ENCODE peak calls at places on chromosomes 13 and 19, in eight cellular contexts. W, Z, L, G, X, U, Y and P are unnamed samples.

GRCh38 chr13:19927117-19927734 is 31.3 kb upstream of the ZMYM2 start:
- DNase-seq in W (no peak), Z (no peak), L (no peak), G (no peak), X (no peak), U (no peak), Y (no peak), P (no peak)

GRCh38 chr19:1421218-1421957 is 14.0 kb downstream of the DAZAP1 start:
- DNase-seq in W (no peak), Z (peak), L (no peak), G (no peak), X (no peak), U (no peak), Y (no peak), P (no peak)

GRCh38 chr13:99326012-99326411 is 18.8 kb upstream of the GPR183 start:
- DNase-seq in W (no peak), Z (no peak), L (no peak), G (no peak), X (no peak), U (no peak), Y (no peak), P (no peak)

GRCh38 chr13:41502676-41503075 is 45.3 kb downstream of the RGCC start:
- DNase-seq in W (no peak), Z (no peak), L (peak), G (no peak), X (no peak), U (no peak), Y (no peak), P (no peak)

GRCh38 chr19:1618157-1619093 is 13.2 kb upstream of the UQCR11 start:
- DNase-seq in W (no peak), Z (peak), L (peak), G (peak), X (no peak), U (no peak), Y (peak), P (peak)

GRCh38 chr13:29362849-29363604 is 232.5 kb downstream of the SLC7A1 start:
- DNase-seq in W (no peak), Z (no peak), L (peak), G (peak), X (no peak), U (no peak), Y (peak), P (peak)

GRCh38 chr19:55390461-55390880 is 4.7 kb downstream of the RPL28 start:
- DNase-seq in W (no peak), Z (no peak), L (no peak), G (no peak), X (no peak), U (no peak), Y (no peak), P (no peak)

GRCh38 chr13:36766295-36766694 is 52.7 kb upstream of the RFXAP start:
- DNase-seq in W (no peak), Z (no peak), L (no peak), G (no peak), X (no peak), U (no peak), Y (no peak), P (no peak)

GRCh38 chr13:21012211-21012610 is 49.2 kb downstream of the LATS2 start:
- DNase-seq in W (no peak), Z (no peak), L (no peak), G (no peak), X (no peak), U (no peak), Y (no peak), P (no peak)

GRCh38 chr19:38684078-38684861 is 36.8 kb downstream of the ACTN4 start:
- DNase-seq in W (peak), Z (no peak), L (peak), G (no peak), X (no peak), U (peak), Y (peak), P (no peak)
- TF ChIP-seq POLR2AphosphoS5 in W (no peak), Z (no peak), L (no peak), G (no peak), X (peak), U (peak), Y (peak), P (no peak)

DNA sequence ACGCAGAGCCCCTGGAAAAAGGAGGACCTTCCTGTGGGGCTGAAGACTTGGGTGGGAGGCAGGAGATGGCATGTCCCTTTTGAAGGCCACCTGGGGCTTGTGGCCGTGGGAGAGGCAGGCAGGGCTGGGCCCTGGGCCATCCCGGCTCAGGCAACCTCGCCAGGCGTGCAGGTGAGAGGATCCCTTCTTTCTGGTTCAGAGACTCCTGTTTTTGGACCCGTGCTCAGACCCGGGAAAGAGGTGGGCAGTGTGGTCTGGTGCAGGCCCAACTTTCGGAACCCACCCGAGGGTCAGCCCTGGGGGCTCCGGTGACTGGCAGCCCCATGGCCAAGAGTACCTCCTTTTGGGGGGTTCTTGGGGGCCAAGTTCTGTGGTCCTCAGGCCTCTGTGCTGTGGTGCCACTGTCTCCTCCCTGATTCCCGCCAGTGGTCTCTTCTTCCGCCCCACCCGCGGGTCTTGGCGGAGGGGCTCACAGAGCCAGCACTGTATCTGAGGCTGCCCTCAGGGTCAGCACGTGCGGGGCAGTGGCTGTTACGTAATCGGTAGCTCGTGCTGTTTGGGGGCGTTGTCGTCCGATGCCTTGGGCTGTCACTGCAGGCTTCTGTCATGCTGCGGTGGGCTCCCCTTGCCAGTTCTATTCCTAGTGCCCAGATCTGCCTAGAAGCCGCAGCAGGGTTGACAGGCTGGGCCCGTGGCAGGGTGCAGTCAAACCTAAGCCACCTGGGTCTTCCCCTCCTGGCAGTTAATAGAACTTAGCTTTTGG is 42.7 kb downstream of the KDM4B start:
- DNase-seq in W (no peak), Z (peak), L (no peak), G (no peak), X (no peak), U (no peak), Y (no peak), P (no peak)
- TF ChIP-seq POLR2A in W (no peak), Z (no peak), L (no peak), G (no peak), X (no peak), U (no peak), Y (no peak), P (no peak)

GRCh38 chr19:4976412-4977298 is 7.7 kb downstream of the KDM4B start:
- DNase-seq in W (peak), Z (peak), L (peak), G (peak), X (peak), U (peak), Y (peak), P (no peak)

GRCh38 chr19:4974855-4975469 is 6.0 kb downstream of the KDM4B start:
- DNase-seq in W (no peak), Z (no peak), L (no peak), G (no peak), X (no peak), U (no peak), Y (no peak), P (no peak)

GRCh38 chr19:4980087-4980486 is 11.2 kb downstream of the KDM4B start:
- DNase-seq in W (no peak), Z (no peak), L (no peak), G (no peak), X (no peak), U (no peak), Y (no peak), P (no peak)

GRCh38 chr19:4979211-4979807 is 10.4 kb downstream of the KDM4B start:
- DNase-seq in W (no peak), Z (no peak), L (no peak), G (no peak), X (no peak), U (no peak), Y (no peak), P (no peak)

GRCh38 chr19:4977299-4978174 is 8.6 kb downstream of the KDM4B start:
- DNase-seq in W (no peak), Z (peak), L (peak), G (no peak), X (no peak), U (peak), Y (peak), P (no peak)
- TF ChIP-seq POLR2AphosphoS5 in W (peak), Z (no peak), L (no peak), G (no peak), X (no peak), U (no peak), Y (peak), P (no peak)

GRCh38 chr19:52139291-52140076 is at the start of gene ZNF616:
- DNase-seq in W (peak), Z (peak), L (peak), G (peak), X (peak), U (peak), Y (peak), P (peak)
- TF ChIP-seq POLR2A in W (peak), Z (peak), L (peak), G (peak), X (peak), U (no peak), Y (no peak), P (peak)

DNA sequence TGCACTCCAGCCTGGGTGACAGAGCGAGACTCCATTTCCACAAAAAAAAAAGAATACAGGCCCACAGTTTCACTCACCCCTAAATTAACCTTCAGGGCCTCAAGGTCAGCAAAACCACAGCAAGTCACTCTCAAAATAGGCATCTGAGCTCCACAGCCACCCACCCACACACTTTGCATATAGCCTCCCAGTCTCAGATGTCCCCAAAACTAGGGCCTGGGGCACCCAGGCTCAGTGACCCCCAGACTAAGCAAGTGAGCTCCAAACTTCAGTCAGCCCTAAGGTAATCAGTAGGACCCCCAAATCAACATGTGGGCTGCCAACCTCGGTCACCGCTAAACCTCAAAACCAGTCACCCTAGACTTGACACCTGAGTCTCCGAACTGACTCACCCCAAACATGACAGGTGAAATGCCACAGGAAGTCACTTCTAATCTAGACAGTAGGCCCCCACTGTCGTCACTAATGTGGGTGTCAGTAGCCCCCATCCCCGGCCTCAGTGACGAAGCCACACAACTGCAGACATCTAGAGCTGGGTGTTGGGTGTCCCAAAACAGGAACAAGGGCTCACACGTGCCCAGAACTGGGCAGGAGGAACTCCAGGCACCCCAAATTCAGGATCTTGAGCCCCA is 13.9 kb downstream of the RABAC1 start:
- DNase-seq in W (peak), Z (no peak), L (peak), G (no peak), X (no peak), U (no peak), Y (peak), P (peak)
- TF ChIP-seq POLR2AphosphoS5 in W (no peak), Z (no peak), L (no peak), G (no peak), X (no peak), U (no peak), Y (no peak), P (peak)

GRCh38 chr19:4362038-4362828 is 18.9 kb downstream of the MPND start:
- DNase-seq in W (no peak), Z (peak), L (no peak), G (peak), X (no peak), U (no peak), Y (no peak), P (no peak)
- TF ChIP-seq POLR2A in W (no peak), Z (no peak), L (no peak), G (no peak), X (no peak), U (no peak), Y (no peak), P (no peak)

GRCh38 chr13:39451301-39451700 is 151.7 kb downstream of the LHFPL6 start:
- DNase-seq in W (no peak), Z (no peak), L (no peak), G (no peak), X (no peak), U (no peak), Y (no peak), P (no peak)
- TF ChIP-seq POLR2AphosphoS5 in W (no peak), Z (no peak), L (no peak), G (no peak), X (no peak), U (no peak), Y (no peak), P (no peak)

GRCh38 chr19:47539747-47540311 is 25.0 kb upstream of the NAPA start:
- DNase-seq in W (no peak), Z (no peak), L (no peak), G (no peak), X (no peak), U (no peak), Y (no peak), P (no peak)

GRCh38 chr19:47540748-47541147 is 25.9 kb upstream of the NAPA start:
- DNase-seq in W (no peak), Z (no peak), L (no peak), G (no peak), X (no peak), U (no peak), Y (no peak), P (no peak)

GRCh38 chr19:47544075-47544474 is 28.9 kb downstream of the ZNF541 start:
- DNase-seq in W (no peak), Z (peak), L (no peak), G (no peak), X (no peak), U (no peak), Y (no peak), P (no peak)

GRCh38 chr19:47542030-47542475 is 27.2 kb upstream of the NAPA start:
- DNase-seq in W (no peak), Z (no peak), L (peak), G (no peak), X (no peak), U (no peak), Y (no peak), P (no peak)

GRCh38 chr19:47541507-47541906 is 26.6 kb upstream of the NAPA start:
- DNase-seq in W (no peak), Z (no peak), L (no peak), G (no peak), X (no peak), U (no peak), Y (no peak), P (no peak)
- TF ChIP-seq POLR2A in W (no peak), Z (no peak), L (no peak), G (no peak), X (no peak), U (no peak), Y (no peak), P (no peak)